ENCODE peak calls at places on chromosomes 6 and 20, in four cellular contexts. W, R, O and L are unnamed samples.

GRCh38 chr6:143074670-143075318 is 14.1 kb downstream of the AIG1 start:
- DNase-seq in O (no peak), R (no peak), W (no peak), L (no peak)

GRCh38 chr20:22526512-22527012 is 57.8 kb downstream of the FOXA2 start:
- DNase-seq in R (no peak), O (no peak), W (no peak), L (no peak)

GRCh38 chr20:24634855-24635254 is 165.4 kb downstream of the SYNDIG1 start:
- DNase-seq in R (no peak), W (peak), O (peak), L (no peak)

GRCh38 chr6:5271926-5272325 is 10.6 kb downstream of the FARS2 start:
- DNase-seq in R (no peak), O (no peak), W (no peak), L (no peak)

GRCh38 chr20:37803476-37804307 is 99.2 kb upstream of the VSTM2L start:
- DNase-seq in R (no peak), W (no peak), O (no peak), L (peak)

GRCh38 chr6:30006170-30007131 is 54.6 kb upstream of the POLR1H start:
- DNase-seq in R (peak), O (no peak), W (no peak), L (peak)

GRCh38 chr20:62755817-62756724 is 40.2 kb upstream of the MRGBP start:
- DNase-seq in W (no peak), O (no peak), R (peak), L (no peak)

GRCh38 chr20:18428490-18429173 is 38.2 kb downstream of the DZANK1 start:
- DNase-seq in R (peak), O (peak), W (peak), L (no peak)

GRCh38 chr20:23193985-23194384 is 107.9 kb upstream of the CD93 start:
- DNase-seq in R (no peak), O (no peak), W (no peak), L (no peak)

GRCh38 chr6:33112148-33112547 is 36.4 kb downstream of the HLA-DPB1 start:
- DNase-seq in R (no peak), O (peak), W (peak), L (peak)

GRCh38 chr6:161271343-161272019 is 2.4 kb downstream of the AGPAT4 start:
- DNase-seq in R (no peak), O (no peak), W (no peak), L (no peak)
- H3K4me3 ChIP-seq in R (no peak), O (no peak), W (no peak), L (no peak)

GRCh38 chr20:33703498-33704137 is 16.5 kb downstream of the PXMP4 start:
- DNase-seq in W (no peak), O (no peak), R (no peak), L (no peak)
- TF ChIP-seq CTCF in W (no peak), O (no peak), R (no peak), L (no peak)

DNA sequence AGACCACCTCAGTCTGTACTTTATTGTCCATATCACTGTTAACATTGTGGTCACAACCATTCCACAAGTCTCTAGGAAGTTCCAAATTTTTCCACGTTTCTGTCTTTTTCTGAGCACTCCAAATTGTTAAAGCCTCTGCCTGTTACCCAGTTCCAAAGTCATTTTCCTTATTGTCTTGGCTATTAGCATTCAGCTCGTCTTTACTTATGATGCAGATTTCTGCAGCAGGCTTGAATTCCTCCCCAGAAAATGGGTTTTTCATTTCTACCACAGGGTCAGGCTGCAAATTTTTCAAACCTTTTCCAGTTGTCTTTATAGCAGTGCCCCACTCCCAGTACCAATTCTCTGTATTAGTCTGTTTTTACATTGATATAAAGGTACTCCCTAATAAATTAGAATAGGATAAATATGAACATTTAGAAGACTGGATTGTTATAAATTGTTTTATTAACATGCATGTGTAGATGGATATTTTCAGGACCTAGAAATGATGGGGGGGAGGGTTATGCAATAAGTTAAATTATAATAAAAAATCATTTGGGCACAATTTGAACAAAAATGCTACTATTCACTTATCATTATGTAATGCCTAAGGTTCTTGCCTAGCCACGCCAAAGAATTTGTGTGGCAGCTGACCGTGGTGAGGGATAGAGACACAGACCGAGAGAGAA is 595.3 kb upstream of the ADGRB3 start:
- DNase-seq in R (no peak), W (no peak), O (no peak), L (no peak)
- H3K4me3 ChIP-seq in R (peak), W (peak), O (peak), L (no peak)

GRCh38 chr20:34473262-34473883 is 42.8 kb upstream of the DYNLRB1 start:
- DNase-seq in W (peak), R (peak), O (peak), L (peak)
- TF ChIP-seq CTCF in W (peak), R (peak), O (peak), L (peak)

GRCh38 chr6:159977242-159978214 is 8.6 kb downstream of the IGF2R start:
- DNase-seq in R (peak), W (peak), O (no peak), L (no peak)

GRCh38 chr6:159980474-159980873 is 11.6 kb downstream of the IGF2R start:
- DNase-seq in O (no peak), W (no peak), R (no peak), L (no peak)

GRCh38 chr6:159976844-159977241 is 8.0 kb downstream of the IGF2R start:
- DNase-seq in R (no peak), W (no peak), O (no peak), L (no peak)

GRCh38 chr6:159979136-159979874 is 10.4 kb downstream of the IGF2R start:
- DNase-seq in W (peak), R (peak), O (peak), L (peak)

DNA sequence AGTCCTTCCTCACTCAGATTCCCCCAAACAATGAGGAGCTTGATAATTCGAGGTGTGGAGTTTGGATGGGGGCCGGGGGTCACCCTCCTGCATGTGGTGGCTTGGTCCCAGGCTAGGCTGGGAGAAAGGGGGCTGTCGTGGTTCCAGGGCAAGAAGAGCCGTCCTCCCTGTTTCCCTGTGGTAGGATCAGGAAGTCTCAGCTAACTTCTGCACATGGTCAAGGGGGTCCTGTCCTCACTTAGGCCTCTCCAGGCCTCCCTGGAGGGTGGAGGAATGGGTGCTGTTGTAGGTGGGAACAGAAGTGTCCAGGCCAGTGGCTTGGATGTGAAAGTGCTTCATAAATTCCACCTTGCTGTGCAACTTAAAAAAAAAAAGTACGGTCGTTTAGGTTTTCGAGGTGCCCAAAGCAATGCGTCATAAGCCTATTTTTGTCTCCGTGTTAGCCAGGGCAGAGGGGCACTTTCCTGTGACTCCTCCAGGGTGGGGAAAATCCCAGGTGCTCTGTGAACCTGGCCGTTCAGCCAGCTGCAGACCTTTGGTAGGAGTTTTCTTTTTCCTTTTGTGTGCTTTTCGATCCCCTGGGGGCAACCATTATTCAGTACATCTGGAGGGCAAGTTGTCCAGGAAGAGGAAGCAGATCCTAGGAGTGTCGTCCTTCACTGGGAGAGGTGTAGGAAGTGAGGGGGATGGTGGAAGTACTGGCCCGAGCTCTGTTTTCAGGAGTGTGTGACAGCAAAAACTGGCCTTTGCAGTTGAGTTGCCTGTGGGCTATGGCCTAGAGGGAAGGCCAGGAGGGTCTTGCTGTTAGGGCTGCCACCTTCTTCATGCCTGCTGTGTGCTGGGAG is 9.6 kb downstream of the IGF2R start:
- DNase-seq in R (no peak), O (no peak), W (no peak), L (peak)
- H3K4me3 ChIP-seq in R (no peak), O (no peak), W (no peak), L (peak)

DNA sequence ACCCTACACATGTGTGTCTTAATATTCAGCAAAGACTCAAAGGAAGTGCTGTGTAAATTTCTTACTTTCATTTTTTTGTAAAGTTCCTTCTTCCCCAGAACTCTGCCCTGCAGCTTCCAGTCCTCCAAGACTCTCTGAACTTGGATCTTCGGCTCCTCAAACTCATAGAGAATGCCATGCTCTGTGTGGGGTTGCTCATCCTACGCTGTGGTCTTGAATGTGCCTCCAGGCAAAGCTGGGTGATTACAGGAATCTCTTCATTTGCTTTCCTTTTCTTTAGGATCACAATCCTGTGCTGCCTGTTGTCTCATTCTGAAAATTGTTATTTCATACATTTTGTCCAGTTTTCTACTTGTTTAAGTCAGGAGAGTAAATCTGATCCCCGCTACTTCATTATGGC is 14.5 kb upstream of the CDC5L start:
- DNase-seq in W (no peak), R (no peak), O (no peak), L (no peak)
- TF ChIP-seq CTCF in W (no peak), R (no peak), O (no peak), L (no peak)

GRCh38 chr6:163260111-163260895 is 154.2 kb upstream of the QKI start:
- DNase-seq in W (peak), O (peak), R (peak), L (no peak)
- H3K4me3 ChIP-seq in W (peak), O (peak), R (peak), L (no peak)

GRCh38 chr6:18506387-18507017 is 119.4 kb downstream of the RNF144B start:
- DNase-seq in O (peak), R (no peak), W (peak), L (no peak)

GRCh38 chr6:18503187-18503586 is 116.0 kb downstream of the RNF144B start:
- DNase-seq in W (no peak), O (no peak), R (no peak), L (no peak)

GRCh38 chr6:18501313-18502013 is 114.3 kb downstream of the RNF144B start:
- DNase-seq in W (peak), R (peak), O (peak), L (no peak)

GRCh38 chr6:18503588-18504231 is 116.6 kb downstream of the RNF144B start:
- DNase-seq in W (peak), R (peak), O (peak), L (no peak)

GRCh38 chr6:18504232-18504596 is 117.1 kb downstream of the RNF144B start:
- DNase-seq in O (no peak), R (no peak), W (no peak), L (no peak)
- TF ChIP-seq CTCF in O (no peak), R (peak), W (no peak), L (no peak)

DNA sequence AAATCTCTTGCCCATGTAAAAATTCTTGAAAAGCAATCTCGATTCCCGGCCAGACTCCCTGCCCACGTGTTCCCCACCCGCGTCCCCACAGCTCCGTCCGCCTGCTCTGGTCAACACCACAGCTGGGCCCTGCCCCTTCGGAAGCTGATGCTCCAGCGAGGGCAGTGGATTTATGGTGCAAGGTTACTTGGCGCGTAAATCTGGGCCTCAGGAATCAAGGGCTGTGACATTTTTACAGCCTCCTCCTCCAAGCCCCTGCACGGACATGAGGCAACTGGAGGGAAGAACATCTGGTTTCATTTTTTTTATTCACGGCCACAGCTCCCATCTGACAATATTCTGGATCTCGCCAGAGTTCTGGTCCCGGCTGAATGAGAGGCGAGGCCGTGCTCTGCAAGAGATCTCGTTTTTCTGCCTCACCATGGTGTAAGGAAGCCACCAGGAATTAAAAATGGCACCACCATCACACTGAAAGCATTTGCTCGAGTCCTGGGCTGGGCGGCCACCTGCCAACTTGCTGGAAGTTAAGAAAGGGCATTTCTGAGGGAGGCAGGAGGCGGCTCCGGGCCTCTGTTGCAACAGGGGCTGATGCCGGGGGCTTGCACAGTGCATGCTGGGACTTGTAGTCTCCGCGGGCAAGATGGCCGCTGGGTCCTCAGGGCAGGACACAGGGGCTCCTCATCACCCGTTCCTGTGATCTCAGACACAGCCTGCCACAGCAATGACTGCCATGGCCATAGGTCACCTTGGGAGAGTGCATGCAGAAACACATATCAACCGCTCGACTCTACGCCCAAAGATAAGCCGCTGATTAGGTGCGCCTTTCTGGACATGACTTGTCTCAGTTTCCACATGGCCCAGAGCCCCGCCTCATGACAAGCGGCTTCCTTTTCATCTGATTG is 148.5 kb downstream of the LY86 start:
- DNase-seq in R (peak), O (no peak), W (peak), L (no peak)
- H3K4me3 ChIP-seq in R (peak), O (peak), W (peak), L (no peak)

GRCh38 chr6:126662966-126663365 is 323.1 kb downstream of the CENPW start:
- DNase-seq in R (no peak), W (no peak), O (no peak), L (no peak)

GRCh38 chr6:126661646-126662045 is 321.7 kb downstream of the CENPW start:
- DNase-seq in R (no peak), W (peak), O (peak), L (no peak)

GRCh38 chr6:126660376-126660775 is 320.5 kb downstream of the CENPW start:
- DNase-seq in W (no peak), R (no peak), O (no peak), L (no peak)

DNA sequence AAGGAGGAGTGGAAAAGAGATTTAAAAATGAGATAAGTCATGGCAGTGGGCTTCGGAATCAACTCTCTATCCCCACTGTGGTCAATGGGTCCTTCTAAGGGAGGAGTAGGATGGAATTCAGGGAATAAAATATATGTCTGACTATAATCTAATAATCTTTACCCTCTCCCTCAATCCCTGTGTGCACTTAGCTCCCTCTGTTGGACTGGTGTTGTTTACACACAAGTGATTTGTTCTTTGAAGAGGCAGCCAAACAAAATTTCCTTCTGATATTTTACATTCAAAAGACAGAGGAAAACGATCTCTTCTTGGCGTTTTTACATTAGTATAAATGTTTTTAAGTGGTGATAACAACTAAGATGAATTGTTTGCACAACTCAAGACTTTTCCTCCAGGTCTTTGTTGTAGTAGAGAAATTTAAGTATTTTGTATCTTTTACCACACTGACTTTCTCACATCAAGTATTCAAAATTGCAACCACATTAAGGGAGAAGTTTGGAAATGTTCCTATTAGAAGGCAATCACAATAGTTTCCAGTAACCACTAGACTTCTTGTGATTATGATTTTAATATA is 317.7 kb downstream of the CENPW start:
- DNase-seq in W (peak), R (no peak), O (peak), L (no peak)
- TF ChIP-seq CTCF in W (peak), R (peak), O (peak), L (peak)